ENCODE peak calls at places on chromosomes 16 and 17, in four cellular contexts. V is prostate gland, Z is endothelial cell of umbilical vein, Q is HL-60. R is an unnamed sample.
A peak's percentile ranks its signal among the peaks of the same experiment; 100 is the strongest.

GRCh38 chr17:76007131-76007849 is 6.6 kb downstream of the CDK3 start:
- DNase-seq in Z (no peak), V (no peak), Q (no peak), R (no peak)

GRCh38 chr17:75853410-75853809 is 1.7 kb downstream of the WBP2 start:
- DNase-seq in Q (no peak), V (no peak), Z (peak; percentile 69), R (no peak)

GRCh38 chr17:73343739-73344454 is 32.1 kb upstream of the CDC42EP4 start:
- DNase-seq in Q (no peak), V (no peak), Z (no peak), R (no peak)

GRCh38 chr17:28396635-28397239 is 9.3 kb downstream of the SLC46A1 start:
- DNase-seq in Q (no peak), V (no peak), Z (no peak), R (no peak)

GRCh38 chr16:73916839-73917594 is 379.6 kb upstream of the PSMD7 start:
- DNase-seq in Z (no peak), V (no peak), Q (no peak), R (peak; percentile 22)

GRCh38 chr17:54408741-54409140 is 491.9 kb upstream of the TOM1L1 start:
- DNase-seq in Z (no peak), V (no peak), Q (no peak), R (no peak)

GRCh38 chr17:45225051-45225700 is 3.5 kb downstream of the FMNL1 start:
- DNase-seq in Q (peak; percentile 39), V (no peak), Z (no peak), R (no peak)

GRCh38 chr17:79910985-79911361 is 71.7 kb upstream of the CBX4 start:
- DNase-seq in Z (no peak), Q (no peak), V (no peak), R (peak; percentile 54)

GRCh38 chr17:4006165-4006589 is 41.9 kb upstream of the ATP2A3 start:
- DNase-seq in V (no peak), Z (no peak), Q (no peak), R (peak; percentile 72)

GRCh38 chr17:64679710-64680216 is 17.7 kb upstream of the SMURF2 start:
- DNase-seq in Z (peak; percentile 40), V (no peak), Q (no peak), R (no peak)

GRCh38 chr17:57940653-57941329 is 14.4 kb downstream of the CUEDC1 start:
- DNase-seq in V (no peak), Z (no peak), Q (no peak), R (no peak)

GRCh38 chr17:60675997-60676396 is 1.7 kb upstream of the BCAS3 start:
- DNase-seq in Q (no peak), V (no peak), Z (no peak), R (no peak)

GRCh38 chr17:60678118-60678444 is 430 bp downstream of the BCAS3 start:
- DNase-seq in Z (no peak), Q (no peak), V (no peak), R (no peak)

GRCh38 chr17:60679287-60679686 is 1.6 kb downstream of the BCAS3 start:
- DNase-seq in V (no peak), Q (no peak), Z (no peak), R (no peak)

GRCh38 chr17:60676758-60677307 is 818 bp upstream of the BCAS3 start:
- DNase-seq in V (no peak), Q (no peak), Z (no peak), R (no peak)

GRCh38 chr17:60677308-60678117 is at the start of gene BCAS3:
- DNase-seq in Z (peak; percentile 99), V (peak; percentile 99), Q (peak; percentile 99), R (peak; percentile 91)
- TF ChIP-seq POLR2AphosphoS5 in Z (peak; percentile 70), V (peak; percentile 94), Q (peak; percentile 44), R (peak; percentile 79)

DNA sequence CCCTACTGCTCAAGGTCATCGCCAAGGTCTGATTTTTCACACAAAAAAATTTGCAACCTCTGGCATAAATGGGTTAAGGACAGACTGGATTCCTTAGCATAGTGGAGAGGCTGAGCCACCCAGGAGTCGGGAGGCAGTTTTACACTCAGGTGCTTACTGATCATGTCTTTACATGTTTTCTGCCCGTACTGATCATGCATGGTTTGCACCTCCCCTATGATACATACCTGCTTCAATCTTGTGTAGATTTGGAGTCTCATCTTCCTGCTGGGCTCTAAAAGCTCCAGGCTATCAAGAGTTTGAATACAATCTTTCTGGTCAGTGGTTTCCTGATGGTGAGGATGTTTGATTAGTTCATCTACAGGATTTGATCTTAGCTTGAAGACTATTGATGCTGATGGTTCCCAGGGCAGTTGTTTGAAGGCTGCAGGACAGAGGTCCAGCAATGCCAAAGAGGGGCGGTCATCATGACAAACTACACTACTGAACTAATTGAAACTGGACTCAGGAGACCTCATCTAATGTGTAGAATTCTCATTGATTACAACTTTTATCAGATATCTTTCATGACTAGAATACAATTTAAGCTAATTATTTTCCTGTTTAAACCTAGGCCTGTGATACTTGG is 6.9 kb downstream of the C1QBP start:
- DNase-seq in V (no peak), Q (no peak), Z (no peak), R (no peak)
- TF ChIP-seq POLR2AphosphoS5 in V (no peak), Q (no peak), Z (no peak), R (no peak)

DNA sequence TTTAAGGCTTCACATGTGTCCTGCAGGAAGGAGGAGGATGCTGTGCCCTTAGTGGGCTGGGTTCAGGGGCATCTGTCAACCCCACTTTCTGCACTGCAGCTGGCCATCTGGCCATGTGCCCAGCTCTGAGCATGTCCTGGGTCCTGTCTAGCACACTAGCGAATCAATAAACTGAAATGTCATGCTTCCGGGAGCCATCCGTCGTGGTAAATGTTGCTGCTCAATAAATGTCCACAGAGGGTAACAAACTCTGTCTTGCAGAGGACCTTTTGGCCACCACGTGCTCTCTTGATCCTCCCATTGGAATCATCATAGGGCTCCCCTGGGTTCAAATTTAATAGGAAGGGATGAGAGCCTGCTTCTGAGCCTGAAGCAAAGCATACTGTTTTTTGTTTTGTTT is 168.6 kb upstream of the PIRT start:
- DNase-seq in Z (no peak), Q (no peak), V (no peak), R (no peak)
- TF ChIP-seq POLR2AphosphoS5 in Z (no peak), Q (no peak), V (no peak), R (no peak)

DNA sequence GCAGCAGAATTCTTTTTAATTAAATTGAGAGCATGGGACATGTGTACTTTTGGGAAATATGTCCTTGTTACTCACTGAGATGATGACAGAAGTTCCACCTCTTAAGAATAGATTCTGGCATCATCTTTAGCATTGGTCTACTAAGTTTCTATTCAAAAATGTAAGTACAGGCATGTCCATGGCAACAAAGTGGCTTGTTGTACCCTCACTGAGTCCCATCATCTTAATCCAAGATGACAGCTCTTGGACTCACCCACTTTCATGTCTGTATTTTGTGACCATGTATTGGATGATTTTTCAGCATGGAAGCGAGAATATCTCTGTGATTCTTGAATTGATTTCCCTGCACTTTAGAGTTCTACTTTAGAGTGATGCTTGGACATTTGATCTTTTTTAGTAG is 33.1 kb upstream of the NAGLU start:
- DNase-seq in Z (no peak), V (no peak), Q (no peak), R (no peak)
- TF ChIP-seq POLR2AphosphoS5 in Z (no peak), V (no peak), Q (no peak), R (no peak)

DNA sequence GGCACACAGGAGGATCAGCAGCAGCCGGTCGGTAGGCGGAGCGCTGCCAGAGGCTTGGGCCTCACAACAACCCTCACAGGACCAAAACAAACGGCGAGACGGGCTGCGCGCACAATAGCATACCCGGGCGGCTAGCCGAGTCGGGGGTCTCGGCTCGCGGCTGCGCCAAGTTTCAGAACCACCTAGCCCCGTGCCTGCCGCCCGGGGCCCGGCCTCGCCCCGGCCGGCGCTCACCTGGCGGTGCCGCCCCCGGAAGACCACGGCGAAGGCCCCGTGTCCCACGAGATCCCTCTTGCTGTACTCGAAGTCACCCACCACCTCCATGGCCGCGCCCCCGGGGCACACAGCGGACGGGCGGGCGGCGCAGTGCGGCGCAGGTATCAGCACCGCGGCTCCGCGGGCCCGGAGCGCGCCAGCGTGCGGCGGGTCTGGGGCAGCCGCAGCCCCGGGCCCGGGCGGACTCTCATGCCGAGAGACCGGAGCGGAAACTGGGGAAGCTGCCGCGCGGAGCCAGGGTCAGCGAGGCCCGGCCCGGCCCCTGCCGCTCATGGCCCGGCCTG is 562 bp downstream of the ULK2 start:
- DNase-seq in V (peak; percentile 64), Q (peak; percentile 28), Z (peak; percentile 71), R (peak; percentile 91)
- TF ChIP-seq POLR2AphosphoS5 in V (no peak), Q (no peak), Z (peak; percentile 23), R (peak; percentile 35)

GRCh38 chr17:12768267-12768666 is 21.0 kb upstream of the ARHGAP44 start:
- DNase-seq in Q (no peak), Z (no peak), V (no peak), R (no peak)

GRCh38 chr17:12769981-12770380 is 19.3 kb upstream of the ARHGAP44 start:
- DNase-seq in V (no peak), Z (no peak), Q (no peak), R (no peak)

GRCh38 chr17:12765544-12765943 is 23.8 kb upstream of the ARHGAP44 start:
- DNase-seq in Z (no peak), Q (no peak), V (no peak), R (no peak)
- TF ChIP-seq POLR2AphosphoS5 in Z (no peak), Q (no peak), V (no peak), R (no peak)

GRCh38 chr16:8828541-8829165 is 31.0 kb downstream of the PMM2 start:
- DNase-seq in V (no peak), Q (no peak), Z (peak; percentile 69), R (no peak)

GRCh38 chr16:8831450-8832382 is 34.1 kb downstream of the PMM2 start:
- DNase-seq in Z (no peak), Q (no peak), V (no peak), R (peak; percentile 20)

DNA sequence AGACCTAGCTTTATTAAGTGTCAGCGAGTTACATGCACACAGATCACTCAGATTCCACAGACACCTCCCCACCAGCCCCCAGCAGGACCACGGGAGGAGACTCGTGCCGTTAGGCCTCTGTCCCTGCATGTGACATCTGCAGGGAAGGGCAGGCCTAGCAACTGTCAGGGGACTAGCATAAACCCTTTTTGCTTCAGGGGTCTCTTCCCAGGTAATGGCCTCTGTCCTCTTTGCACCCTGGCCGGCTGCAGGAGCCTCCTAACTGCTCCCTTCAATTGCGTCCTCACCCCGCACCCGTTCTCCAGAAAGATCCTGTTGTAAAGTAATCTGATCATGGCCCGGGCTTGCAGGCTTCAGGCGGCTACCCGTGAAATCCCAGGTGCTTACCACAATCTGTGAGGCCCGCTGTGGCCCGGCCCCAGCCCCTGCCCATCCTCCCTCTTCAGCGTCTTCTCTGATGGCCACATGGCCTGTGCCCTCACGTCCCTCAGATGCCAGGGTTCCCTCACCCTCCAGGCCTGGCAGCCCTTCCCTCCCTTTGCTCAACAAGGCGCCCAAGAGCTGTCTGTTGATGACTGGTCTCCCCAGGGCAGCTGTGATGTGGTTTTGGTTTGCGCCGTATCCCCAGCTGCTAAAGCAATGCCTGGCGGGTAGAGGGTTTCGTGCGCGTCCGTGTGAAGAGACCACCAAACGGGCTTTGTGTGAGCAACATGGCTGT is 34.9 kb downstream of the PMM2 start:
- DNase-seq in Z (no peak), V (no peak), Q (peak; percentile 86), R (no peak)
- TF ChIP-seq POLR2AphosphoS5 in Z (no peak), V (no peak), Q (peak; percentile 80), R (no peak)

GRCh38 chr16:81651758-81652718 is 127.1 kb upstream of the PLCG2 start:
- DNase-seq in V (no peak), Z (no peak), Q (no peak), R (peak; percentile 42)
- TF ChIP-seq POLR2AphosphoS5 in V (no peak), Z (no peak), Q (no peak), R (no peak)